ENCODE peak calls at places on chromosomes 7 and 10, in seven cellular contexts. One of them, this sample, is unnamed.

GRCh38 chr7:74023037-74023436 is 4.9 kb upstream of the ELN start:
- DNase-seq in activated CD4-positive, alpha-beta T cell treated with anti-CD3 and anti-CD28 coated beads, Interleukin-2, amount 50 U/mL, for 4 hours: no peak
- DNase-seq in fibroblast of pulmonary artery: peak; percentile 48
- DNase-seq in putamen: no peak
- DNase-seq in chondrocyte: no peak
- DNase-seq in coronary artery: peak; percentile 99
- DNase-seq in NCI-H446: no peak
- DNase-seq in this sample: peak; percentile 94

GRCh38 chr7:142412551-142413193 is 154.8 kb upstream of the PRSS58 start:
- DNase-seq in fibroblast of pulmonary artery: peak; percentile 61
- DNase-seq in coronary artery: no peak
- DNase-seq in chondrocyte: no peak
- DNase-seq in NCI-H446: peak; percentile 9
- DNase-seq in putamen: no peak
- DNase-seq in activated CD4-positive, alpha-beta T cell treated with anti-CD3 and anti-CD28 coated beads, Interleukin-2, amount 50 U/mL, for 4 hours: peak; percentile 12
- DNase-seq in this sample: no peak

GRCh38 chr10:32938554-32939061 is 19.4 kb downstream of the ITGB1 start:
- DNase-seq in chondrocyte: no peak
- DNase-seq in coronary artery: no peak
- DNase-seq in activated CD4-positive, alpha-beta T cell treated with anti-CD3 and anti-CD28 coated beads, Interleukin-2, amount 50 U/mL, for 4 hours: no peak
- DNase-seq in NCI-H446: no peak
- DNase-seq in fibroblast of pulmonary artery: no peak
- DNase-seq in putamen: peak; percentile 73
- DNase-seq in this sample: no peak

GRCh38 chr7:665251-665650 is 61.2 kb upstream of the DNAAF5 start:
- DNase-seq in activated CD4-positive, alpha-beta T cell treated with anti-CD3 and anti-CD28 coated beads, Interleukin-2, amount 50 U/mL, for 4 hours: no peak
- DNase-seq in chondrocyte: no peak
- DNase-seq in NCI-H446: no peak
- DNase-seq in putamen: no peak
- DNase-seq in coronary artery: no peak
- DNase-seq in fibroblast of pulmonary artery: peak; percentile 41
- DNase-seq in this sample: no peak

GRCh38 chr7:79702116-79702515 is 248.6 kb upstream of the MAGI2 start:
- DNase-seq in chondrocyte: no peak
- DNase-seq in NCI-H446: no peak
- DNase-seq in coronary artery: no peak
- DNase-seq in fibroblast of pulmonary artery: no peak
- DNase-seq in activated CD4-positive, alpha-beta T cell treated with anti-CD3 and anti-CD28 coated beads, Interleukin-2, amount 50 U/mL, for 4 hours: no peak
- DNase-seq in putamen: no peak
- DNase-seq in this sample: no peak

GRCh38 chr10:132434405-132435005 is 37.5 kb downstream of the PWWP2B start:
- DNase-seq in fibroblast of pulmonary artery: no peak
- DNase-seq in activated CD4-positive, alpha-beta T cell treated with anti-CD3 and anti-CD28 coated beads, Interleukin-2, amount 50 U/mL, for 4 hours: no peak
- DNase-seq in putamen: no peak
- DNase-seq in coronary artery: no peak
- DNase-seq in NCI-H446: no peak
- DNase-seq in chondrocyte: no peak
- DNase-seq in this sample: no peak

GRCh38 chr10:17607603-17608332 is 9.4 kb downstream of the HACD1 start:
- DNase-seq in fibroblast of pulmonary artery: peak; percentile 76
- DNase-seq in coronary artery: no peak
- DNase-seq in putamen: peak; percentile 55
- DNase-seq in NCI-H446: peak; percentile 73
- DNase-seq in chondrocyte: no peak
- DNase-seq in activated CD4-positive, alpha-beta T cell treated with anti-CD3 and anti-CD28 coated beads, Interleukin-2, amount 50 U/mL, for 4 hours: no peak
- DNase-seq in this sample: no peak

GRCh38 chr7:30472771-30473392 is 5.7 kb downstream of the NOD1 start:
- DNase-seq in putamen: no peak
- DNase-seq in NCI-H446: peak; percentile 83
- DNase-seq in activated CD4-positive, alpha-beta T cell treated with anti-CD3 and anti-CD28 coated beads, Interleukin-2, amount 50 U/mL, for 4 hours: no peak
- DNase-seq in chondrocyte: no peak
- DNase-seq in coronary artery: no peak
- DNase-seq in fibroblast of pulmonary artery: peak; percentile 88
- DNase-seq in this sample: no peak

GRCh38 chr10:103554488-103555320 is 61.2 kb downstream of the NEURL1 start:
- DNase-seq in NCI-H446: no peak
- DNase-seq in activated CD4-positive, alpha-beta T cell treated with anti-CD3 and anti-CD28 coated beads, Interleukin-2, amount 50 U/mL, for 4 hours: no peak
- DNase-seq in putamen: peak; percentile 63
- DNase-seq in chondrocyte: no peak
- DNase-seq in coronary artery: no peak
- DNase-seq in fibroblast of pulmonary artery: peak; percentile 55
- DNase-seq in this sample: no peak

GRCh38 chr10:17713133-17713532 is 38.9 kb upstream of the TMEM236 start:
- DNase-seq in coronary artery: no peak
- DNase-seq in activated CD4-positive, alpha-beta T cell treated with anti-CD3 and anti-CD28 coated beads, Interleukin-2, amount 50 U/mL, for 4 hours: no peak
- DNase-seq in NCI-H446: no peak
- DNase-seq in putamen: no peak
- DNase-seq in fibroblast of pulmonary artery: no peak
- DNase-seq in chondrocyte: no peak
- DNase-seq in this sample: no peak

GRCh38 chr7:7967909-7968543 is 570 bp upstream of the GLCCI1 start:
- DNase-seq in putamen: no peak
- DNase-seq in chondrocyte: no peak
- DNase-seq in coronary artery: no peak
- DNase-seq in activated CD4-positive, alpha-beta T cell treated with anti-CD3 and anti-CD28 coated beads, Interleukin-2, amount 50 U/mL, for 4 hours: no peak
- DNase-seq in NCI-H446: no peak
- DNase-seq in fibroblast of pulmonary artery: no peak
- DNase-seq in this sample: no peak

GRCh38 chr7:123916240-123916724 is 8.8 kb upstream of the SPAM1 start:
- DNase-seq in chondrocyte: no peak
- DNase-seq in activated CD4-positive, alpha-beta T cell treated with anti-CD3 and anti-CD28 coated beads, Interleukin-2, amount 50 U/mL, for 4 hours: no peak
- DNase-seq in fibroblast of pulmonary artery: peak; percentile 43
- DNase-seq in NCI-H446: no peak
- DNase-seq in putamen: peak; percentile 1
- DNase-seq in coronary artery: no peak
- DNase-seq in this sample: no peak

GRCh38 chr10:60517805-60518204 is 128.1 kb upstream of the ANK3 start:
- DNase-seq in NCI-H446: no peak
- DNase-seq in coronary artery: no peak
- DNase-seq in activated CD4-positive, alpha-beta T cell treated with anti-CD3 and anti-CD28 coated beads, Interleukin-2, amount 50 U/mL, for 4 hours: no peak
- DNase-seq in fibroblast of pulmonary artery: no peak
- DNase-seq in putamen: no peak
- DNase-seq in chondrocyte: no peak
- DNase-seq in this sample: no peak

GRCh38 chr7:21106296-21106732 is 319.6 kb upstream of the SP8 start:
- DNase-seq in chondrocyte: no peak
- DNase-seq in activated CD4-positive, alpha-beta T cell treated with anti-CD3 and anti-CD28 coated beads, Interleukin-2, amount 50 U/mL, for 4 hours: no peak
- DNase-seq in coronary artery: no peak
- DNase-seq in NCI-H446: no peak
- DNase-seq in fibroblast of pulmonary artery: no peak
- DNase-seq in putamen: no peak
- DNase-seq in this sample: no peak

GRCh38 chr7:44043902-44044301 is 600 bp upstream of the DBNL start:
- DNase-seq in NCI-H446: no peak
- DNase-seq in chondrocyte: no peak
- DNase-seq in putamen: no peak
- DNase-seq in fibroblast of pulmonary artery: no peak
- DNase-seq in activated CD4-positive, alpha-beta T cell treated with anti-CD3 and anti-CD28 coated beads, Interleukin-2, amount 50 U/mL, for 4 hours: no peak
- DNase-seq in coronary artery: no peak
- DNase-seq in this sample: no peak

GRCh38 chr10:22340362-22341189 is 4.7 kb upstream of the SPAG6 start:
- DNase-seq in coronary artery: peak; percentile 86
- DNase-seq in chondrocyte: no peak
- DNase-seq in activated CD4-positive, alpha-beta T cell treated with anti-CD3 and anti-CD28 coated beads, Interleukin-2, amount 50 U/mL, for 4 hours: no peak
- DNase-seq in putamen: peak; percentile 83
- DNase-seq in NCI-H446: peak; percentile 40
- DNase-seq in fibroblast of pulmonary artery: peak; percentile 41
- DNase-seq in this sample: peak; percentile 91

GRCh38 chr10:15168296-15168780 is at the start of gene NMT2:
- DNase-seq in fibroblast of pulmonary artery: no peak
- DNase-seq in coronary artery: peak; percentile 94
- DNase-seq in activated CD4-positive, alpha-beta T cell treated with anti-CD3 and anti-CD28 coated beads, Interleukin-2, amount 50 U/mL, for 4 hours: no peak
- DNase-seq in chondrocyte: peak; percentile 94
- DNase-seq in NCI-H446: peak; percentile 93
- DNase-seq in putamen: no peak
- DNase-seq in this sample: peak; percentile 95

GRCh38 chr10:64191304-64191703 is 670.1 kb downstream of the REEP3 start:
- DNase-seq in chondrocyte: no peak
- DNase-seq in NCI-H446: no peak
- DNase-seq in fibroblast of pulmonary artery: no peak
- DNase-seq in coronary artery: no peak
- DNase-seq in putamen: no peak
- DNase-seq in activated CD4-positive, alpha-beta T cell treated with anti-CD3 and anti-CD28 coated beads, Interleukin-2, amount 50 U/mL, for 4 hours: no peak
- DNase-seq in this sample: no peak

GRCh38 chr10:97888641-97889262 is 39.1 kb downstream of the GOLGA7B start:
- DNase-seq in putamen: peak; percentile 34
- DNase-seq in activated CD4-positive, alpha-beta T cell treated with anti-CD3 and anti-CD28 coated beads, Interleukin-2, amount 50 U/mL, for 4 hours: peak; percentile 2
- DNase-seq in coronary artery: no peak
- DNase-seq in NCI-H446: peak; percentile 49
- DNase-seq in chondrocyte: no peak
- DNase-seq in fibroblast of pulmonary artery: peak; percentile 4
- DNase-seq in this sample: no peak

GRCh38 chr10:77390481-77390891 is 247.1 kb downstream of the KCNMA1 start:
- DNase-seq in coronary artery: no peak
- DNase-seq in fibroblast of pulmonary artery: no peak
- DNase-seq in NCI-H446: no peak
- DNase-seq in activated CD4-positive, alpha-beta T cell treated with anti-CD3 and anti-CD28 coated beads, Interleukin-2, amount 50 U/mL, for 4 hours: no peak
- DNase-seq in chondrocyte: no peak
- DNase-seq in putamen: no peak
- DNase-seq in this sample: no peak

GRCh38 chr10:70672993-70673928 is 955 bp downstream of the ADAMTS14 start:
- DNase-seq in fibroblast of pulmonary artery: peak; percentile 83
- DNase-seq in NCI-H446: no peak
- DNase-seq in activated CD4-positive, alpha-beta T cell treated with anti-CD3 and anti-CD28 coated beads, Interleukin-2, amount 50 U/mL, for 4 hours: no peak
- DNase-seq in putamen: no peak
- DNase-seq in coronary artery: no peak
- DNase-seq in chondrocyte: peak; percentile 79
- DNase-seq in this sample: no peak

GRCh38 chr10:58698777-58699356 is 186.2 kb downstream of the BICC1 start:
- DNase-seq in coronary artery: no peak
- DNase-seq in putamen: no peak
- DNase-seq in NCI-H446: peak; percentile 53
- DNase-seq in activated CD4-positive, alpha-beta T cell treated with anti-CD3 and anti-CD28 coated beads, Interleukin-2, amount 50 U/mL, for 4 hours: no peak
- DNase-seq in fibroblast of pulmonary artery: no peak
- DNase-seq in chondrocyte: no peak
- DNase-seq in this sample: no peak

GRCh38 chr7:22671177-22671879 is 55.7 kb upstream of the IL6 start:
- DNase-seq in chondrocyte: no peak
- DNase-seq in fibroblast of pulmonary artery: no peak
- DNase-seq in coronary artery: no peak
- DNase-seq in NCI-H446: no peak
- DNase-seq in putamen: no peak
- DNase-seq in activated CD4-positive, alpha-beta T cell treated with anti-CD3 and anti-CD28 coated beads, Interleukin-2, amount 50 U/mL, for 4 hours: no peak
- DNase-seq in this sample: no peak

This sample was measured in mesenteric fat pad.